ENCODE peak calls at places on chromosome 13, in four cellular contexts. T, G, E and I are unnamed samples.

GRCh38 chr13:110894086-110894485 is 20.8 kb downstream of the ANKRD10 start:
- DNase-seq in T (no peak), G (no peak), E (no peak), I (no peak)

GRCh38 chr13:111875922-111876321 is 191.0 kb upstream of the SOX1 start:
- DNase-seq in T (no peak), G (no peak), E (no peak), I (no peak)

GRCh38 chr13:33050161-33050560 is 33.9 kb downstream of the KL start:
- DNase-seq in T (no peak), G (no peak), E (no peak), I (no peak)

GRCh38 chr13:101712026-101712348 is 259.5 kb downstream of the ITGBL1 start:
- DNase-seq in T (no peak), G (no peak), E (no peak), I (no peak)

GRCh38 chr13:48160879-48161278 is 66.0 kb upstream of the MED4 start:
- DNase-seq in T (no peak), G (no peak), E (no peak), I (no peak)

GRCh38 chr13:97460004-97460756 is 26.2 kb downstream of the RAP2A start:
- DNase-seq in T (peak), G (no peak), E (no peak), I (no peak)

GRCh38 chr13:104011505-104012270 is 945.5 kb upstream of the SLC10A2 start:
- DNase-seq in T (no peak), G (no peak), E (no peak), I (no peak)

GRCh38 chr13:77584111-77584510 is 48.6 kb downstream of the SCEL start:
- DNase-seq in T (no peak), G (no peak), E (no peak), I (no peak)

GRCh38 chr13:36432106-36432544 is at the start of gene CCNA1:
- DNase-seq in T (no peak), G (no peak), E (peak), I (peak)

GRCh38 chr13:77740097-77740496 is 42.6 kb downstream of the SLAIN1 start:
- DNase-seq in T (no peak), G (no peak), E (no peak), I (no peak)

GRCh38 chr13:24270639-24271131 is 38.7 kb upstream of the C1QTNF9 start:
- DNase-seq in T (peak), G (peak), E (no peak), I (no peak)

GRCh38 chr13:27920677-27921420 is 1.0 kb downstream of the PDX1 start:
- DNase-seq in T (no peak), G (no peak), E (no peak), I (peak)

GRCh38 chr13:40087021-40088002 is 431.9 kb downstream of the COG6 start:
- DNase-seq in T (no peak), G (peak), E (no peak), I (peak)

GRCh38 chr13:73623281-73623680 is 510.9 kb downstream of the KLF12 start:
- DNase-seq in T (no peak), G (no peak), E (no peak), I (no peak)

GRCh38 chr13:95221991-95222732 is 79.1 kb downstream of the ABCC4 start:
- DNase-seq in T (no peak), G (no peak), E (no peak), I (no peak)

GRCh38 chr13:112213467-112214245 is 146.7 kb downstream of the SOX1 start:
- DNase-seq in T (no peak), G (peak), E (no peak), I (no peak)

GRCh38 chr13:38262211-38262610 is 87.4 kb upstream of the UFM1 start:
- DNase-seq in T (no peak), G (no peak), E (no peak), I (no peak)

GRCh38 chr13:87669379-87669978 is 1.7 kb upstream of the SLITRK5 start:
- DNase-seq in T (no peak), G (peak), E (peak), I (no peak)

GRCh38 chr13:36758345-36758744 is 60.7 kb upstream of the RFXAP start:
- DNase-seq in T (no peak), G (no peak), E (no peak), I (no peak)

GRCh38 chr13:114155923-114156883 is 22.9 kb upstream of the CFAP97D2 start:
- DNase-seq in T (no peak), G (no peak), E (no peak), I (no peak)

GRCh38 chr13:97945342-97945741 is 8.1 kb upstream of the IPO5 start:
- DNase-seq in T (no peak), G (no peak), E (no peak), I (no peak)

GRCh38 chr13:72127031-72127430 is 260.0 kb upstream of the DACH1 start:
- DNase-seq in T (no peak), G (no peak), E (no peak), I (no peak)

GRCh38 chr13:74250738-74251190 is 116.6 kb upstream of the KLF12 start:
- DNase-seq in T (no peak), G (no peak), E (no peak), I (no peak)

GRCh38 chr13:36858285-36858684 is 39.3 kb downstream of the RFXAP start:
- DNase-seq in T (no peak), G (peak), E (peak), I (no peak)

GRCh38 chr13:51912091-51912490 is 50.3 kb downstream of the CCDC70 start:
- DNase-seq in T (no peak), G (no peak), E (no peak), I (no peak)

GRCh38 chr13:84279166-84279565 is 396.9 kb upstream of the SLITRK1 start:
- DNase-seq in T (no peak), G (no peak), E (no peak), I (no peak)

GRCh38 chr13:101757446-101758039 is 305.1 kb downstream of the ITGBL1 start:
- DNase-seq in T (no peak), G (no peak), E (no peak), I (no peak)

DNA sequence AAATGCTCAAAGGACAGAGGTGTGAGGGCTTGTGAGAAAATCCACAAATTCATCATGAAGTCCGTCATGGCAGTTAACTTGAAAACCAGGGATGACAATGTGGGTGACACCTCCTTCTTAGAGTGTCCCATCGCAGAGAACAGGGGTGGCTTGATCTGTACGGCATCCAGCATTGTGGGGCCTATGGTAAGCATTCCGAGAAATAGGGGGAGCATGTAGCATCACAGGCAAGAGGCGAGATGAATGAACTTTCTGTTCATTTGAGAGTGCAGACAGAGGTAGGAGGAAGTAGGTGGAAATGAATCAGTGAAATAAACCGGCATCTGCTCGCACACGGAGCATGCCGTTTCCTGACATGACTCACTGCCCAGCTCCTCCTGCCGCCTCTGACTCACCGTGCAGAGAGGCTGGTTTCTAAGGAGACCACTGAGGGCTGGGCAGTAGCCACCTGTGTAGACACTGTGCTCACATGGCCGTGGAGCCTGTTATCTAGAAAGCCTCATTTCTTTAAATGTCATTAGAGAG is 339.0 kb downstream of the RFC3 start:
- DNase-seq in T (peak), G (peak), E (no peak), I (no peak)
- TF ChIP-seq NR2C2 in T (no peak), G (no peak), E (no peak), I (no peak)

GRCh38 chr13:75968103-75968838 is 332.1 kb downstream of the LMO7 start:
- DNase-seq in T (no peak), G (no peak), E (no peak), I (no peak)
- TF ChIP-seq ETV6 in T (no peak), G (no peak), E (no peak), I (no peak)

GRCh38 chr13:99421758-99422555 is 79.3 kb upstream of the TM9SF2 start:
- DNase-seq in T (no peak), G (no peak), E (no peak), I (no peak)

GRCh38 chr13:99429670-99430069 is 71.6 kb upstream of the TM9SF2 start:
- DNase-seq in T (no peak), G (no peak), E (no peak), I (no peak)

GRCh38 chr13:99426426-99426825 is 74.8 kb upstream of the TM9SF2 start:
- DNase-seq in T (no peak), G (no peak), E (no peak), I (no peak)

GRCh38 chr13:99422556-99423220 is 78.6 kb upstream of the TM9SF2 start:
- DNase-seq in T (no peak), G (no peak), E (no peak), I (no peak)

GRCh38 chr13:99425485-99426341 is 75.6 kb upstream of the TM9SF2 start:
- DNase-seq in T (peak), G (no peak), E (no peak), I (no peak)
- TF ChIP-seq NR2C2 in T (no peak), G (no peak), E (no peak), I (no peak)

GRCh38 chr13:41668130-41668757 is 210.9 kb downstream of the RGCC start:
- DNase-seq in T (peak), G (peak), E (peak), I (no peak)
- TF ChIP-seq ETV6 in T (no peak), G (no peak), E (no peak), I (no peak)

GRCh38 chr13:108947551-108948030 is 318.2 kb downstream of the MYO16 start:
- DNase-seq in T (no peak), G (no peak), E (no peak), I (no peak)
- TF ChIP-seq NR2C2 in T (no peak), G (no peak), E (no peak), I (no peak)

GRCh38 chr13:102978168-102978567 is 88.0 kb downstream of the SLC10A2 start:
- DNase-seq in T (no peak), G (no peak), E (no peak), I (no peak)

GRCh38 chr13:102970542-102970941 is 95.7 kb downstream of the SLC10A2 start:
- DNase-seq in T (peak), G (no peak), E (no peak), I (no peak)

GRCh38 chr13:102972191-102972590 is 94.0 kb downstream of the SLC10A2 start:
- DNase-seq in T (no peak), G (no peak), E (no peak), I (no peak)

GRCh38 chr13:102977471-102977870 is 88.7 kb downstream of the SLC10A2 start:
- DNase-seq in T (no peak), G (no peak), E (no peak), I (no peak)

DNA sequence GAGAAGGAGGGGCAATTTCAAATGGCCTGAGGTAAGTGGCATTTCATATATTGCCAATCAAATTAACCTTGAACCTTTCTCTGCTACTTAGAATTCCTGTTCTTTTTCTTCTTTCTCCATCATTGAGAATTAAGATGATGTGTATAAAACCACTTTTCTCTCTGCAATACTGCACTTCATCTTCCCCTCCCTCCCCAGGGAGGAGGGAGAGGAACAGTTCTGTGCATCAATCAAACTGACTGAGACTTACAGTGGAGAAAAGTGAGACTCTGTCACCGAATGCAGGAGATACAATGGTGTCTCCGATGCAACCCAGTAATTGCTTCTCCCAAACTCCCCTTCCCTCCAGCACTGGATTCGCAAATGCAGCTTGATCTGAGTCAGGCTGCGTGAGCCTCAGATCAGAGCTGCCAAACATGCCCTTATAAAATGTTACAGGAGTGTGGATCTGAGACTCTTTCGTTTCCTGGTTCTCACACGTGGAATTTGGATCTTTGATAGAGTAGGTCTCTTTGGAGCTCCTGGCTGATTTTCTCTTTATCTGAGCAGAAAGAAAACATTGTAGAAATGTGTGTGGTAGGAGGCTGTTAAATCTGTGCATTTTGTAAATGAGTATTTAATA is 91.5 kb downstream of the SLC10A2 start:
- DNase-seq in T (no peak), G (no peak), E (no peak), I (no peak)
- TF ChIP-seq ETV6 in T (no peak), G (no peak), E (no peak), I (no peak)

GRCh38 chr13:44267966-44268365 is 105.7 kb upstream of the SERP2 start:
- DNase-seq in T (no peak), G (no peak), E (no peak), I (no peak)
- TF ChIP-seq NR2C2 in T (no peak), G (no peak), E (no peak), I (no peak)

GRCh38 chr13:100528353-100528752 is 60.2 kb downstream of the GGACT start:
- DNase-seq in T (no peak), G (no peak), E (no peak), I (no peak)
- TF ChIP-seq ETV6 in T (no peak), G (no peak), E (no peak), I (no peak)